ENCODE peak calls at places on chromosomes 13 and 19, in eight cellular contexts. I is aorta, Q is transverse colon, P is A549, M is tibial artery, E is upper lobe of right lung, K is brain microvascular endothelial cell, V is endodermal cell. H is an unnamed sample.

GRCh38 chr13:71378992-71379905 is 487.8 kb downstream of the DACH1 start:
- DNase-seq in V (no peak), K (no peak), Q (no peak), P (no peak), E (no peak), M (no peak), I (no peak), H (no peak)

GRCh38 chr19:18098891-18099622 is 1.5 kb downstream of the MAST3 start:
- DNase-seq in K (no peak), P (no peak), I (no peak), V (peak), E (peak), M (peak), Q (peak), H (no peak)

GRCh38 chr13:51525567-51526165 is 58.6 kb upstream of the WDFY2 start:
- DNase-seq in M (no peak), K (peak), P (no peak), E (no peak), Q (no peak), V (no peak), I (no peak), H (no peak)

GRCh38 chr13:111915104-111915551 is 151.8 kb upstream of the SOX1 start:
- DNase-seq in M (peak), E (no peak), P (no peak), V (peak), Q (no peak), K (no peak), I (no peak), H (no peak)

GRCh38 chr13:35499131-35500051 is 22.9 kb upstream of the MAB21L1 start:
- DNase-seq in M (no peak), Q (no peak), V (no peak), K (no peak), E (no peak), I (no peak), P (no peak), H (no peak)

GRCh38 chr13:102816633-102817032 is 17.7 kb downstream of the BIVM start:
- DNase-seq in Q (no peak), K (no peak), M (no peak), E (no peak), I (no peak), P (no peak), V (no peak), H (no peak)

GRCh38 chr13:94345374-94346195 is 133.9 kb downstream of the DCT start:
- DNase-seq in I (no peak), P (no peak), V (no peak), Q (no peak), K (no peak), M (no peak), E (no peak), H (no peak)

GRCh38 chr19:54882758-54883157 is 8.7 kb downstream of the FCAR start:
- DNase-seq in I (no peak), V (no peak), P (no peak), Q (no peak), M (no peak), K (no peak), E (no peak), H (no peak)

GRCh38 chr19:7840629-7841028 is 10.6 kb downstream of the EVI5L start:
- DNase-seq in M (no peak), E (no peak), K (no peak), V (no peak), P (no peak), I (no peak), Q (no peak), H (no peak)

GRCh38 chr13:50081106-50081898 is 66.1 kb downstream of the KCNRG start:
- DNase-seq in P (no peak), E (peak), M (peak), Q (peak), I (peak), K (no peak), V (peak), H (no peak)

GRCh38 chr13:100722517-100722916 is 47.9 kb upstream of the TMTC4 start:
- DNase-seq in P (no peak), I (no peak), K (no peak), M (no peak), Q (no peak), V (peak), E (no peak), H (no peak)

GRCh38 chr19:30896551-30896950 is 452.7 kb downstream of the TSHZ3 start:
- DNase-seq in K (no peak), P (no peak), E (no peak), M (no peak), I (no peak), Q (no peak), V (peak), H (no peak)

GRCh38 chr13:99191900-99192399 is 8.7 kb upstream of the UBAC2 start:
- DNase-seq in K (peak), E (no peak), Q (peak), I (no peak), V (no peak), P (no peak), M (no peak), H (peak)

GRCh38 chr13:106101201-106101600 is 434.3 kb downstream of the EFNB2 start:
- DNase-seq in V (no peak), Q (no peak), M (no peak), K (no peak), E (no peak), P (no peak), I (no peak), H (no peak)

GRCh38 chr13:20519887-20520286 is 5.8 kb downstream of the CRYL1 start:
- DNase-seq in E (no peak), P (no peak), V (no peak), M (no peak), I (no peak), Q (no peak), K (no peak), H (no peak)

GRCh38 chr19:8367327-8368001 is 3.5 kb downstream of the ANGPTL4 start:
- DNase-seq in I (peak), E (peak), M (peak), K (peak), Q (peak), P (no peak), V (peak), H (peak)

GRCh38 chr13:27952931-27953670 is 16.0 kb downstream of the CDX2 start:
- DNase-seq in K (no peak), V (peak), I (no peak), Q (peak), P (no peak), E (no peak), M (no peak), H (no peak)

GRCh38 chr19:8224394-8225145 is 15.4 kb downstream of the CERS4 start:
- DNase-seq in V (no peak), P (no peak), E (no peak), K (no peak), I (no peak), M (no peak), Q (no peak), H (no peak)

GRCh38 chr13:26985285-26985878 is 186.2 kb downstream of the USP12 start:
- DNase-seq in E (no peak), M (peak), P (peak), I (no peak), V (peak), K (peak), Q (peak), H (peak)

GRCh38 chr19:41702208-41702651 is 6.2 kb upstream of the CEACAM5 start:
- DNase-seq in I (peak), M (no peak), Q (no peak), K (peak), P (peak), V (peak), E (no peak), H (no peak)

GRCh38 chr19:49861127-49861526 is 6.2 kb downstream of the PNKP start:
- DNase-seq in M (no peak), K (no peak), Q (peak), P (no peak), V (peak), E (peak), I (peak), H (no peak)

GRCh38 chr13:31614073-31614472 is 125.3 kb upstream of the RXFP2 start:
- DNase-seq in I (no peak), E (no peak), Q (no peak), K (no peak), M (no peak), P (no peak), V (no peak), H (no peak)

GRCh38 chr19:15587663-15588062 is 27.4 kb upstream of the CYP4F8 start:
- DNase-seq in I (no peak), M (no peak), K (no peak), P (no peak), V (no peak), Q (peak), E (peak), H (no peak)

GRCh38 chr19:31511696-31512095 is 162.5 kb upstream of the TSHZ3 start:
- DNase-seq in P (no peak), V (no peak), I (no peak), M (no peak), E (no peak), K (no peak), Q (no peak), H (no peak)

GRCh38 chr13:89468081-89468480 is 1796.9 kb downstream of the SLITRK5 start:
- DNase-seq in V (no peak), P (no peak), Q (no peak), M (no peak), K (no peak), I (no peak), E (no peak), H (no peak)

GRCh38 chr13:110302154-110302553 is 4.8 kb downstream of the COL4A1 start:
- DNase-seq in K (no peak), V (peak), P (no peak), M (no peak), I (no peak), Q (no peak), E (no peak), H (no peak)
- H3K4me3 ChIP-seq in K (peak), V (peak), P (no peak), M (peak), I (no peak), Q (no peak), E (no peak), H (no peak)

DNA sequence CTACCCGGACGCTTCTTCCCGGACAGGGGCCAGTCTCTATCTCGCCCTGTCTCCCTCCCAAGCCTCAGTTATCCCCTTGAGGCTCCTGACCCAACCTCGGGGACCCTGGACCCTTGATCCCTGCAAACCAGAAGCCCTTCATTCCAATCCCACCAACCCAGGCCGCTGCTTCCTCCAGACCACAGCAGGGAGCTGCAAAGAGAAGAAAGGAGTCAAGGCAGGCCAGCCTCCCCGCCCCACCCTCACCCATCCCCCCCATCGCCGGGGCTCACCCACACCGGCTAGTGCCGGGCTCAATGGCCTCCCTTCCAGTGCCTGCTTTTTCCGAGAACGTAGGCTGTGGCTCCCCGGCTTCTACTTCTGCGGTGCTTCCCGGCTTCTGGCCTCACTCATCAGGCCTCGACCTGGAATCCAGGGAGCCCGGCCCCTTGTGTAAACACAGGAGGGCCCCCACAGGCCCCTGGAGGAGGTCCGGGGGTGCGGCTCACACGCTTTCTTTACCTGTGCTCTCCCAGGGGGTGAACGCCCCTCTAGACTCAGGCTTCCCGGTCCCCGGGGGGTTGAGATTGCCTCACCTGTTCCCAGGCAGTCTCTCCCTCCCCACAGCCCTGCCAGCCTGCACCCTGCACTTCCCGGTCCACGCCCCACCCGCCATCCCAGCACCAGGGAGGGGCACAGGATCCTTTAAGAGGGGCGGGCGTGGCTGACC is at the start of gene FAM83E:
- DNase-seq in E (peak), K (no peak), V (peak), Q (peak), I (peak), P (peak), M (peak), H (no peak)
- H3K27ac ChIP-seq in E (peak), K (no peak), V (peak), Q (peak), I (no peak), P (peak), M (no peak), H (no peak)

DNA sequence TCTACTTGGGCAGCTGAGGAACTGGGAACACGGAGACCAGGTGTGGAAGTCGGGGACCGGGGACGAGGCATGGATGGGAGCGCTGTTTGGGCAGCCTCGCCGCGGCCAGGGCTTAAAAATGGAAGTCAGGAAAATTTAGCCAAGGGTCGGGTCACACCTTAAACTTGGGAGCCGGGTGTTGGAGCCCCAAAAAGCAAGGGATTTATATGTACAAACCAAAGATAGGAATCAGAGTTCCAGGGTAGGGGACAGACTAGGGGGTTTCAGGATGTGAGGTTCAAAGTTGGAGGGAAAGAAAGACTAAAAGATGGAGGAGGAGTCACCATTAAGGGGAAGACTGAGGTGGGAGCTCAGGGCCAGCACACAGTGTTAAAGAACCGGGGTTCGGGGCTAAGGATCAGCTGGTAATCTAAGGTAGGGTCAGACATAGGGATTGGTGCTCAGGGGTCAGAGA is 530 bp downstream of the FOXA3 start:
- DNase-seq in Q (no peak), E (no peak), P (no peak), K (no peak), M (no peak), I (no peak), V (no peak), H (no peak)
- H3K4me3 ChIP-seq in Q (peak), E (peak), P (peak), K (no peak), M (peak), I (no peak), V (peak), H (no peak)

GRCh38 chr13:40178130-40178529 is 488.3 kb downstream of the FOXO1 start:
- DNase-seq in V (no peak), Q (no peak), I (no peak), M (no peak), E (no peak), K (no peak), P (no peak), H (no peak)

GRCh38 chr13:40179882-40180281 is 486.6 kb downstream of the FOXO1 start:
- DNase-seq in P (no peak), M (no peak), I (no peak), K (no peak), Q (no peak), E (no peak), V (no peak), H (no peak)

GRCh38 chr13:40181203-40181845 is 485.1 kb downstream of the FOXO1 start:
- DNase-seq in M (no peak), Q (no peak), V (no peak), E (no peak), P (no peak), K (peak), I (no peak), H (no peak)

GRCh38 chr13:40179421-40179820 is 487.0 kb downstream of the FOXO1 start:
- DNase-seq in M (no peak), Q (no peak), P (no peak), E (no peak), I (no peak), V (no peak), K (no peak), H (no peak)

GRCh38 chr13:40180776-40181175 is 485.7 kb downstream of the FOXO1 start:
- DNase-seq in I (no peak), P (no peak), V (no peak), K (no peak), E (no peak), M (no peak), Q (no peak), H (no peak)
- H3K27ac ChIP-seq in I (no peak), P (peak), V (no peak), K (no peak), E (no peak), M (no peak), Q (no peak), H (no peak)

H was measured in AG04450.